ENCODE peak calls at places on chromosome 13, in ten cellular contexts. One of them, this sample, is unnamed.
A peak's percentile ranks its signal among the peaks of the same experiment; 100 is the strongest.

GRCh38 chr13:94416454-94417080 is 62.9 kb downstream of the DCT start:
- DNase-seq in astrocyte of the spinal cord: no peak
- DNase-seq in fibroblast of lung: peak; percentile 39
- DNase-seq in Peyer's patch: no peak
- DNase-seq in A549: no peak
- DNase-seq in cardiac muscle cell: peak; percentile 82
- DNase-seq in OCI-LY7: peak; percentile 17
- DNase-seq in cardiac fibroblast: peak; percentile 25
- DNase-seq in type B pancreatic cell: no peak
- DNase-seq in CD8-positive, alpha-beta T cell: no peak
- DNase-seq in this sample: no peak

GRCh38 chr13:49370390-49370789 is 73.5 kb downstream of the CAB39L start:
- DNase-seq in A549: no peak
- DNase-seq in OCI-LY7: peak; percentile 21
- DNase-seq in cardiac fibroblast: no peak
- DNase-seq in fibroblast of lung: no peak
- DNase-seq in cardiac muscle cell: no peak
- DNase-seq in CD8-positive, alpha-beta T cell: no peak
- DNase-seq in Peyer's patch: no peak
- DNase-seq in astrocyte of the spinal cord: no peak
- DNase-seq in type B pancreatic cell: no peak
- DNase-seq in this sample: no peak

GRCh38 chr13:94829201-94829600 is 116.9 kb upstream of the SOX21 start:
- DNase-seq in Peyer's patch: no peak
- DNase-seq in fibroblast of lung: no peak
- DNase-seq in cardiac muscle cell: no peak
- DNase-seq in astrocyte of the spinal cord: no peak
- DNase-seq in cardiac fibroblast: no peak
- DNase-seq in A549: no peak
- DNase-seq in CD8-positive, alpha-beta T cell: no peak
- DNase-seq in type B pancreatic cell: no peak
- DNase-seq in OCI-LY7: no peak
- DNase-seq in this sample: no peak

GRCh38 chr13:42832341-42833153 is 51.2 kb downstream of the FAM216B start:
- DNase-seq in CD8-positive, alpha-beta T cell: no peak
- DNase-seq in Peyer's patch: no peak
- DNase-seq in cardiac muscle cell: no peak
- DNase-seq in OCI-LY7: no peak
- DNase-seq in type B pancreatic cell: no peak
- DNase-seq in astrocyte of the spinal cord: peak; percentile 96
- DNase-seq in cardiac fibroblast: peak; percentile 97
- DNase-seq in fibroblast of lung: peak; percentile 95
- DNase-seq in A549: no peak
- DNase-seq in this sample: peak; percentile 49

GRCh38 chr13:34349091-34349722 is 531.3 kb downstream of the RFC3 start:
- DNase-seq in type B pancreatic cell: no peak
- DNase-seq in astrocyte of the spinal cord: peak; percentile 97
- DNase-seq in fibroblast of lung: peak; percentile 100
- DNase-seq in OCI-LY7: no peak
- DNase-seq in cardiac fibroblast: peak; percentile 95
- DNase-seq in CD8-positive, alpha-beta T cell: no peak
- DNase-seq in cardiac muscle cell: no peak
- DNase-seq in A549: no peak
- DNase-seq in Peyer's patch: peak; percentile 17
- DNase-seq in this sample: no peak

GRCh38 chr13:106140476-106140875 is 395.0 kb downstream of the EFNB2 start:
- DNase-seq in fibroblast of lung: no peak
- DNase-seq in CD8-positive, alpha-beta T cell: no peak
- DNase-seq in cardiac fibroblast: peak; percentile 52
- DNase-seq in astrocyte of the spinal cord: no peak
- DNase-seq in Peyer's patch: no peak
- DNase-seq in OCI-LY7: no peak
- DNase-seq in cardiac muscle cell: no peak
- DNase-seq in type B pancreatic cell: no peak
- DNase-seq in A549: no peak
- DNase-seq in this sample: no peak

GRCh38 chr13:81757348-81757950 is 1416.5 kb upstream of the SPRY2 start:
- DNase-seq in OCI-LY7: no peak
- DNase-seq in cardiac muscle cell: no peak
- DNase-seq in fibroblast of lung: no peak
- DNase-seq in type B pancreatic cell: no peak
- DNase-seq in CD8-positive, alpha-beta T cell: no peak
- DNase-seq in A549: no peak
- DNase-seq in astrocyte of the spinal cord: no peak
- DNase-seq in cardiac fibroblast: no peak
- DNase-seq in Peyer's patch: no peak
- DNase-seq in this sample: no peak

GRCh38 chr13:41751277-41751676 is 209.6 kb downstream of the VWA8 start:
- DNase-seq in cardiac muscle cell: peak; percentile 58
- DNase-seq in OCI-LY7: no peak
- DNase-seq in Peyer's patch: no peak
- DNase-seq in CD8-positive, alpha-beta T cell: no peak
- DNase-seq in type B pancreatic cell: no peak
- DNase-seq in A549: no peak
- DNase-seq in fibroblast of lung: peak; percentile 74
- DNase-seq in cardiac fibroblast: peak; percentile 56
- DNase-seq in astrocyte of the spinal cord: peak; percentile 51
- DNase-seq in this sample: no peak

GRCh38 chr13:98449273-98449672 is 127.6 kb downstream of the STK24 start:
- DNase-seq in cardiac muscle cell: no peak
- DNase-seq in A549: no peak
- DNase-seq in fibroblast of lung: no peak
- DNase-seq in astrocyte of the spinal cord: no peak
- DNase-seq in cardiac fibroblast: no peak
- DNase-seq in CD8-positive, alpha-beta T cell: no peak
- DNase-seq in Peyer's patch: no peak
- DNase-seq in type B pancreatic cell: no peak
- DNase-seq in OCI-LY7: no peak
- DNase-seq in this sample: no peak

GRCh38 chr13:98083507-98083906 is 59.4 kb upstream of the FARP1 start:
- DNase-seq in cardiac muscle cell: no peak
- DNase-seq in astrocyte of the spinal cord: peak; percentile 91
- DNase-seq in cardiac fibroblast: peak; percentile 98
- DNase-seq in type B pancreatic cell: no peak
- DNase-seq in A549: no peak
- DNase-seq in fibroblast of lung: peak; percentile 98
- DNase-seq in Peyer's patch: no peak
- DNase-seq in OCI-LY7: no peak
- DNase-seq in CD8-positive, alpha-beta T cell: no peak
- DNase-seq in this sample: no peak

GRCh38 chr13:36850790-36851438 is 31.9 kb downstream of the RFXAP start:
- DNase-seq in cardiac fibroblast: peak; percentile 15
- DNase-seq in Peyer's patch: no peak
- DNase-seq in fibroblast of lung: no peak
- DNase-seq in type B pancreatic cell: no peak
- DNase-seq in A549: no peak
- DNase-seq in OCI-LY7: peak; percentile 29
- DNase-seq in CD8-positive, alpha-beta T cell: no peak
- DNase-seq in cardiac muscle cell: peak; percentile 30
- DNase-seq in astrocyte of the spinal cord: no peak
- DNase-seq in this sample: no peak

GRCh38 chr13:36847541-36848045 is 28.6 kb downstream of the RFXAP start:
- DNase-seq in Peyer's patch: no peak
- DNase-seq in fibroblast of lung: no peak
- DNase-seq in OCI-LY7: no peak
- DNase-seq in type B pancreatic cell: no peak
- DNase-seq in A549: no peak
- DNase-seq in cardiac muscle cell: no peak
- DNase-seq in CD8-positive, alpha-beta T cell: no peak
- DNase-seq in astrocyte of the spinal cord: no peak
- DNase-seq in cardiac fibroblast: no peak
- DNase-seq in this sample: no peak

DNA sequence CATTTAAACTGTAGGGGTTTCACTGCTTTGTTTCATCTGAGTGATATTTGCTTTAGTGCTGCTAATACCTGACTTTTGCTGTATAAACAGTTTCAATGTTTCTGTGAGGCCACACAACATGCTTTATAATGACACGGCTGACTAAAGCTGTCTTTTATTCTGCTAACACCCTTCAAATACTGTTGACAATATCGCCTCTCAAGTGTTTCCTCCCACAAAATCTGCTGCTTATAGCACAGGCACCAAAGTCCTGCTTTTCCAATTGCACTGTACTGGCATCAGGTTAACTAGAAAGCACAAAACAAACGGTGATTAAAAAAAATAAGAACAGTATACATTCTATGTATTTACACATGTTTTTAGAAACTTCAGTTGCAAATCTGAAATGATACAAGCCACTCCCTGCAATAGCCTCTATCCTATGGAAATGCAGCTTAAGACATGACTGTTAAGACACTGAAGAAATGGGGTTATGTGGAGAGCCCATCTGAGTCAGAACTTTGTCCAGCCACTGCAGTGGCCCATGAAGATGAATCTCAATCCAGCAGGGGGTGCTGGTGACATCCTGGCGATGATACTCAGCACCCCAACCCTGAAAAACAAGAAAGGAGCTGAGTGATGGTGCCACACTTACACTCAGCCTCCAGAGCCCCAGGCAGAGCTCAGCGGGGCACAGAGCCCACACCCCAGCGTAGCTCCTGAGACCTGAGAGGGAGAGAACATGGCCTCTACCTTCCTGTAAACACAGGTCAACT is 29.4 kb downstream of the RFXAP start:
- DNase-seq in CD8-positive, alpha-beta T cell: no peak
- DNase-seq in OCI-LY7: peak; percentile 29
- DNase-seq in A549: no peak
- DNase-seq in Peyer's patch: no peak
- DNase-seq in fibroblast of lung: no peak
- DNase-seq in cardiac fibroblast: peak; percentile 30
- DNase-seq in type B pancreatic cell: no peak
- DNase-seq in astrocyte of the spinal cord: no peak
- DNase-seq in cardiac muscle cell: no peak
- DNase-seq in this sample: no peak
- TF ChIP-seq CTCF in CD8-positive, alpha-beta T cell: no peak
- TF ChIP-seq CTCF in OCI-LY7: peak; percentile 72
- TF ChIP-seq CTCF in A549: no peak
- TF ChIP-seq CTCF in Peyer's patch: no peak
- TF ChIP-seq CTCF in fibroblast of lung: no peak
- TF ChIP-seq CTCF in cardiac fibroblast: no peak
- TF ChIP-seq CTCF in type B pancreatic cell: peak; percentile 49
- TF ChIP-seq CTCF in astrocyte of the spinal cord: peak; percentile 21
- TF ChIP-seq CTCF in cardiac muscle cell: no peak
- TF ChIP-seq CTCF in this sample: no peak

DNA sequence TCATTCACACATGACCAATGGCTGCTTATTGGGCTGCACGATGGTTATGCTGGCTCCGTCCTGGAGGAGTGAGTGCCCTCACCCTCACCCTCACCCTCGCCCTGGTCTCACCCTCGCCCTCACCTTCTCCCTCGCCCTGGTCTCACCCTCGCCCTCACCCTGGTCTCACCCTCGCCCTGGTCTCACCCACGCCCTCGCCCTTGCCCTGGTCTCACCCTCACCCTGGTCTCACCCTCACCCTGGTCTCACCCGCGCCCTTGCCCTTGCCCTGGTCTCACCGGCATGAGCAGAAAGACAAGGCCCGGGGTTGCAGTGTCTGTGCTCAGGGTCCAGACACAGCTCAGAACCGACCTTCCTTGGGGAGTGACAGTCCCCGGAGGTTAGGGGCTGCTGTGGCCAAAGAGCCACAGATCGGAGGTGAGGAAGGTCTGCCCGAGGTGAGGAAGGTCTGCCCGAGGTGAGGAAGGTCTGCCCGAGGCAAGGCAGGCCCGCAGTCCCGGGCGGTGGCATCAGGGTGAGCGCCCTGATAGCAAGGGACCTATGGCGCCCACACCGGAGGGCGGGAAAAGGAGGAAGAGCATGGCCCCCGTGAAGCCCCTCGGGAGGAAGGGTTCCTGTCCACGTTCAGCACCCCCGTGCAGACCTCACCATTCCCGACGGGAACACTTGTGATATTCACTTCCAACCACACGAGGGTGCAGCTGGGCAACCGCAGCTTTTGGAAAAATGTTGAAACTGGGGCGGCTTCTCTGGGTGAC is 65.6 kb downstream of the MCF2L start:
- DNase-seq in astrocyte of the spinal cord: peak; percentile 47
- DNase-seq in Peyer's patch: no peak
- DNase-seq in type B pancreatic cell: no peak
- DNase-seq in fibroblast of lung: peak; percentile 36
- DNase-seq in cardiac muscle cell: peak; percentile 60
- DNase-seq in cardiac fibroblast: peak; percentile 74
- DNase-seq in CD8-positive, alpha-beta T cell: no peak
- DNase-seq in A549: peak; percentile 54
- DNase-seq in OCI-LY7: no peak
- DNase-seq in this sample: no peak
- TF ChIP-seq CTCF in astrocyte of the spinal cord: peak; percentile 66
- TF ChIP-seq CTCF in Peyer's patch: no peak
- TF ChIP-seq CTCF in type B pancreatic cell: peak; percentile 81
- TF ChIP-seq CTCF in fibroblast of lung: peak; percentile 76
- TF ChIP-seq CTCF in cardiac muscle cell: peak; percentile 72
- TF ChIP-seq CTCF in cardiac fibroblast: peak; percentile 83
- TF ChIP-seq CTCF in CD8-positive, alpha-beta T cell: no peak
- TF ChIP-seq CTCF in A549: peak; percentile 58
- TF ChIP-seq CTCF in OCI-LY7: no peak
- TF ChIP-seq CTCF in this sample: no peak

GRCh38 chr13:39675904-39676303 is 20.4 kb downstream of the COG6 start:
- DNase-seq in A549: no peak
- DNase-seq in OCI-LY7: no peak
- DNase-seq in Peyer's patch: no peak
- DNase-seq in type B pancreatic cell: no peak
- DNase-seq in cardiac muscle cell: no peak
- DNase-seq in astrocyte of the spinal cord: no peak
- DNase-seq in cardiac fibroblast: peak; percentile 33
- DNase-seq in fibroblast of lung: peak; percentile 25
- DNase-seq in CD8-positive, alpha-beta T cell: no peak
- DNase-seq in this sample: no peak

GRCh38 chr13:39672378-39673132 is 17.1 kb downstream of the COG6 start:
- DNase-seq in A549: no peak
- DNase-seq in type B pancreatic cell: no peak
- DNase-seq in cardiac muscle cell: no peak
- DNase-seq in cardiac fibroblast: peak; percentile 4
- DNase-seq in OCI-LY7: no peak
- DNase-seq in Peyer's patch: no peak
- DNase-seq in astrocyte of the spinal cord: no peak
- DNase-seq in CD8-positive, alpha-beta T cell: no peak
- DNase-seq in fibroblast of lung: no peak
- DNase-seq in this sample: no peak

GRCh38 chr13:39682310-39682709 is 26.8 kb downstream of the COG6 start:
- DNase-seq in CD8-positive, alpha-beta T cell: no peak
- DNase-seq in A549: no peak
- DNase-seq in Peyer's patch: no peak
- DNase-seq in fibroblast of lung: no peak
- DNase-seq in type B pancreatic cell: no peak
- DNase-seq in OCI-LY7: no peak
- DNase-seq in cardiac muscle cell: no peak
- DNase-seq in cardiac fibroblast: no peak
- DNase-seq in astrocyte of the spinal cord: no peak
- DNase-seq in this sample: no peak

GRCh38 chr13:39676315-39676876 is 20.9 kb downstream of the COG6 start:
- DNase-seq in fibroblast of lung: peak; percentile 37
- DNase-seq in type B pancreatic cell: no peak
- DNase-seq in OCI-LY7: peak; percentile 41
- DNase-seq in cardiac fibroblast: peak; percentile 82
- DNase-seq in A549: peak; percentile 0
- DNase-seq in CD8-positive, alpha-beta T cell: no peak
- DNase-seq in astrocyte of the spinal cord: peak; percentile 62
- DNase-seq in Peyer's patch: no peak
- DNase-seq in cardiac muscle cell: peak; percentile 60
- DNase-seq in this sample: no peak
- TF ChIP-seq CTCF in fibroblast of lung: no peak
- TF ChIP-seq CTCF in type B pancreatic cell: peak; percentile 76
- TF ChIP-seq CTCF in OCI-LY7: peak; percentile 70
- TF ChIP-seq CTCF in cardiac fibroblast: peak; percentile 36
- TF ChIP-seq CTCF in A549: peak; percentile 41
- TF ChIP-seq CTCF in CD8-positive, alpha-beta T cell: peak; percentile 81
- TF ChIP-seq CTCF in astrocyte of the spinal cord: peak; percentile 30
- TF ChIP-seq CTCF in Peyer's patch: peak; percentile 7
- TF ChIP-seq CTCF in cardiac muscle cell: peak; percentile 48
- TF ChIP-seq CTCF in this sample: peak; percentile 65

GRCh38 chr13:76885203-76886004 is 801 bp downstream of the KCTD12 start:
- DNase-seq in fibroblast of lung: peak; percentile 71
- DNase-seq in type B pancreatic cell: peak; percentile 79
- DNase-seq in OCI-LY7: peak; percentile 36
- DNase-seq in astrocyte of the spinal cord: peak; percentile 81
- DNase-seq in CD8-positive, alpha-beta T cell: peak; percentile 73
- DNase-seq in Peyer's patch: peak; percentile 66
- DNase-seq in cardiac muscle cell: peak; percentile 72
- DNase-seq in A549: peak; percentile 19
- DNase-seq in cardiac fibroblast: peak; percentile 82
- DNase-seq in this sample: peak; percentile 77
- TF ChIP-seq CTCF in fibroblast of lung: peak; percentile 8
- TF ChIP-seq CTCF in type B pancreatic cell: no peak
- TF ChIP-seq CTCF in OCI-LY7: peak; percentile 1
- TF ChIP-seq CTCF in astrocyte of the spinal cord: peak; percentile 46
- TF ChIP-seq CTCF in CD8-positive, alpha-beta T cell: no peak
- TF ChIP-seq CTCF in Peyer's patch: no peak
- TF ChIP-seq CTCF in cardiac muscle cell: peak; percentile 48
- TF ChIP-seq CTCF in A549: peak; percentile 19
- TF ChIP-seq CTCF in cardiac fibroblast: peak; percentile 50
- TF ChIP-seq CTCF in this sample: no peak

This sample was measured in CD14-positive monocyte.